ENCODE peak calls at places on chromosomes 11 and 22, in seven cellular contexts. A is HCT116, U is PC-3, M is GM23338, L is GM23248, S is MM.1S, X is neural progenitor cell. K is an unnamed sample.

GRCh38 chr11:63719987-63720386 is 38.7 kb downstream of the RTN3 start:
- DNase-seq in A (no peak), S (no peak), M (no peak), L (peak), U (no peak), X (no peak), K (no peak)

GRCh38 chr11:62075438-62075837 is 48.4 kb upstream of the INCENP start:
- DNase-seq in M (no peak), A (no peak), L (no peak), U (no peak), X (peak), S (no peak), K (no peak)

GRCh38 chr11:118947999-118948398 is 8.1 kb upstream of the UPK2 start:
- DNase-seq in S (no peak), X (no peak), L (no peak), A (no peak), U (peak), M (no peak), K (no peak)

GRCh38 chr11:82794490-82794889 is 60.8 kb upstream of the FAM181B start:
- DNase-seq in A (no peak), M (no peak), U (peak), S (no peak), L (no peak), X (no peak), K (no peak)

GRCh38 chr11:134118016-134118415 is 49.1 kb downstream of the JAM3 start:
- DNase-seq in M (no peak), L (peak), A (no peak), U (no peak), X (no peak), S (no peak), K (no peak)

GRCh38 chr11:81869337-81870065 is 864.2 kb downstream of the FAM181B start:
- DNase-seq in A (no peak), L (no peak), S (peak), X (no peak), M (no peak), U (no peak), K (peak)

GRCh38 chr22:30210235-30210831 is 36.2 kb downstream of the LIF start:
- DNase-seq in U (peak), S (no peak), M (no peak), X (peak), A (peak), L (no peak), K (no peak)

GRCh38 chr11:14643697-14644395 is at the start of gene PDE3B:
- DNase-seq in U (peak), A (peak), X (peak), S (peak), M (peak), L (peak), K (peak)

GRCh38 chr11:123510579-123510905 is 80.5 kb downstream of the GRAMD1B start:
- DNase-seq in M (no peak), S (no peak), X (no peak), L (no peak), A (no peak), U (no peak), K (no peak)

GRCh38 chr11:70661763-70662501 is 263.6 kb downstream of the CTTN start:
- DNase-seq in L (peak), M (peak), S (no peak), U (no peak), A (no peak), X (peak), K (no peak)

GRCh38 chr22:36227396-36227795 is 11.9 kb downstream of the APOL2 start:
- DNase-seq in S (no peak), X (no peak), L (no peak), U (no peak), A (no peak), M (no peak), K (no peak)

GRCh38 chr11:34274712-34275398 is 83.0 kb downstream of the ABTB2 start:
- DNase-seq in S (no peak), M (no peak), X (no peak), A (peak), U (peak), L (peak), K (no peak)

GRCh38 chr22:38632528-38632927 is 23.7 kb downstream of the FAM227A start:
- DNase-seq in U (no peak), A (no peak), M (no peak), X (no peak), L (no peak), S (no peak), K (no peak)

GRCh38 chr22:37982938-37983859 is 1.2 kb downstream of the SOX10 start:
- DNase-seq in M (peak), S (no peak), L (no peak), A (no peak), U (no peak), X (peak), K (no peak)

GRCh38 chr22:18156878-18157713 is 7.1 kb downstream of the USP18 start:
- DNase-seq in M (peak), L (peak), X (peak), A (peak), U (peak), S (peak), K (peak)

GRCh38 chr22:47124946-47125345 is 362.5 kb downstream of the TBC1D22A start:
- DNase-seq in X (no peak), A (no peak), M (peak), U (no peak), S (no peak), L (no peak), K (no peak)

GRCh38 chr11:86678823-86679222 is 6.4 kb upstream of the ME3 start:
- DNase-seq in S (no peak), U (no peak), X (peak), L (no peak), M (no peak), A (no peak), K (no peak)

GRCh38 chr11:79371152-79371551 is 69.7 kb downstream of the TENM4 start:
- DNase-seq in A (no peak), S (no peak), M (peak), L (no peak), X (no peak), U (no peak), K (no peak)

GRCh38 chr22:36351921-36352774 is 35.6 kb downstream of the MYH9 start:
- DNase-seq in X (no peak), M (no peak), U (peak), S (no peak), L (no peak), A (no peak), K (no peak)

GRCh38 chr11:120141144-120142071 is 3.5 kb upstream of the TRIM29 start:
- DNase-seq in X (no peak), M (no peak), U (no peak), A (no peak), L (no peak), S (no peak), K (no peak)

GRCh38 chr22:44391026-44391425 is 78.3 kb upstream of the SHISAL1 start:
- DNase-seq in M (no peak), X (no peak), L (no peak), S (no peak), A (no peak), U (no peak), K (no peak)

GRCh38 chr11:80118071-80118470 is 677.2 kb upstream of the TENM4 start:
- DNase-seq in A (no peak), X (peak), S (no peak), L (no peak), M (no peak), U (no peak), K (no peak)

GRCh38 chr11:65500262-65501004 is 1.6 kb downstream of the MALAT1 start:
- DNase-seq in S (peak), M (no peak), U (peak), L (peak), A (no peak), X (no peak), K (peak)

GRCh38 chr11:119108151-119108856 is 1.2 kb downstream of the C2CD2L start:
- DNase-seq in A (no peak), U (peak), M (peak), S (peak), X (peak), L (peak), K (peak)

GRCh38 chr11:66883021-66883968 is 26.4 kb downstream of the LRFN4 start:
- DNase-seq in L (peak), M (peak), X (peak), U (peak), S (peak), A (peak), K (peak)

GRCh38 chr11:66881927-66882452 is 25.1 kb downstream of the LRFN4 start:
- DNase-seq in M (no peak), L (no peak), U (no peak), S (no peak), X (no peak), A (no peak), K (no peak)

GRCh38 chr11:66880484-66881211 is 23.8 kb downstream of the LRFN4 start:
- DNase-seq in S (peak), U (peak), A (no peak), X (no peak), M (peak), L (no peak), K (peak)

GRCh38 chr11:66881436-66881835 is 24.6 kb downstream of the LRFN4 start:
- DNase-seq in M (no peak), S (no peak), L (no peak), U (no peak), A (no peak), X (no peak), K (no peak)

GRCh38 chr11:66882540-66882939 is 25.7 kb downstream of the LRFN4 start:
- DNase-seq in L (no peak), A (no peak), U (no peak), M (no peak), X (no peak), S (no peak), K (no peak)
- TF ChIP-seq EZH2phosphoT487 in L (no peak), A (no peak), U (no peak), M (no peak), X (no peak), S (no peak), K (no peak)

GRCh38 chr22:32327066-32327465 is 30.6 kb upstream of the RFPL3 start:
- DNase-seq in X (no peak), A (no peak), L (peak), U (peak), S (no peak), M (no peak), K (no peak)

GRCh38 chr22:32325416-32325801 is 32.3 kb upstream of the RFPL3 start:
- DNase-seq in A (no peak), U (no peak), X (no peak), S (no peak), M (peak), L (no peak), K (no peak)

GRCh38 chr22:32326647-32327046 is 31.0 kb upstream of the RFPL3 start:
- DNase-seq in A (no peak), M (no peak), U (no peak), L (no peak), S (no peak), X (no peak), K (no peak)

GRCh38 chr22:32324505-32325415 is 32.9 kb upstream of the RFPL3 start:
- DNase-seq in X (no peak), U (no peak), A (no peak), L (no peak), S (no peak), M (no peak), K (no peak)

DNA sequence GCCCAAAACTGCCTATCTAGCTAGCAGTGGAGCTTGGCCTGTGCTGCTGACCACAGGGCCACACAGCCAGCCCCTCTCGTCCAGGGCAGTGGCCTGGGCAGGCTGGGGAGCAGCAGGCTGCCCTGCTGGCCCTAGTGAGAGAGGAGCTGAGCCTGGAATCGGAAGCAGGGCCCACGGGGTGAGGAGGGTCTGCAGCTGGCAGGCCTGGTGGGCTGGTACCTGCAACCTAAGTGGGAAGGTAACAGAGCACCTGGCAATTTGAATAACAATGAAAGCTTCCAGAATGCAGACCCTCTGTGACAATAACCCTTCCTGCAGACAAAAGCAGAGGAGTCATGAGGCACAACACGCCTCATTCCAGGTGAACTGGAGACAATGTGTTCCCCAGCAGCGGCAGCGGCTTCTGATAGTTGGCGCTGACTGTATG is 31.8 kb upstream of the RFPL3 start:
- DNase-seq in S (no peak), U (no peak), A (no peak), L (no peak), X (no peak), M (peak), K (no peak)
- H3K4me2 ChIP-seq in S (no peak), U (no peak), A (no peak), L (no peak), X (no peak), M (peak), K (no peak)

GRCh38 chr11:46304605-46305004 is 27.1 kb downstream of the CREB3L1 start:
- DNase-seq in X (no peak), L (no peak), S (no peak), U (no peak), A (no peak), M (no peak), K (no peak)

GRCh38 chr11:46307369-46307768 is 29.9 kb downstream of the CREB3L1 start:
- DNase-seq in A (no peak), L (no peak), X (no peak), M (no peak), S (no peak), U (no peak), K (no peak)

GRCh38 chr11:46302866-46303265 is 25.4 kb downstream of the CREB3L1 start:
- DNase-seq in L (no peak), X (no peak), S (peak), U (no peak), M (no peak), A (no peak), K (peak)

GRCh38 chr11:46306296-46306853 is 28.9 kb downstream of the CREB3L1 start:
- DNase-seq in S (no peak), X (no peak), U (no peak), M (peak), L (peak), A (no peak), K (no peak)

DNA sequence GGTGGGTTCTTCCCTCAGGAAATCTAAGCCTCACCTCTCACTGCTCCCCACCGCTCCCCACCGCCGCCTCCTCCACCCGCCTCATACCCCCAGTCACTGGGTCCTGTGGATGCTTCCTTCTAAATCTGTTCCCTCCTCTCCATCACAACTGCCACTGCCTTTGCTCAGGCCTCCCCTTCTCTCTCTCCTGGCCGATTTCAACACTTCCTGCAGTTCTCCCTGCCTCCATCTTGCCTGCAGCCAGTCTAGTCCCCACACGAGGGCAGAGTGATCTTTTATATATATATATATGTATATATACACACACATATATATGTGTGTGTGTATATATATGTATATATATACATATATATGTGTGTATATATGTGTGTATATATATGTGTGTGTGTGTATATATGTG is 27.8 kb downstream of the CREB3L1 start:
- DNase-seq in L (peak), M (no peak), A (no peak), X (no peak), S (no peak), U (no peak), K (peak)
- TF ChIP-seq EZH2phosphoT487 in L (no peak), M (no peak), A (no peak), X (no peak), S (no peak), U (no peak), K (no peak)

GRCh38 chr11:9754041-9754471 is 90.2 kb downstream of the SWAP70 start:
- DNase-seq in L (peak), M (no peak), S (no peak), U (no peak), A (no peak), X (no peak), K (peak)

GRCh38 chr11:9757809-9758675 is 94.2 kb downstream of the SWAP70 start:
- DNase-seq in M (peak), A (peak), S (peak), X (peak), L (peak), U (peak), K (peak)

GRCh38 chr11:9756461-9756860 is 92.6 kb downstream of the SWAP70 start:
- DNase-seq in M (no peak), L (no peak), S (no peak), U (peak), A (no peak), X (no peak), K (peak)

GRCh38 chr11:9756878-9757277 is 93.0 kb downstream of the SWAP70 start:
- DNase-seq in L (no peak), S (no peak), U (no peak), A (no peak), X (no peak), M (no peak), K (no peak)

DNA sequence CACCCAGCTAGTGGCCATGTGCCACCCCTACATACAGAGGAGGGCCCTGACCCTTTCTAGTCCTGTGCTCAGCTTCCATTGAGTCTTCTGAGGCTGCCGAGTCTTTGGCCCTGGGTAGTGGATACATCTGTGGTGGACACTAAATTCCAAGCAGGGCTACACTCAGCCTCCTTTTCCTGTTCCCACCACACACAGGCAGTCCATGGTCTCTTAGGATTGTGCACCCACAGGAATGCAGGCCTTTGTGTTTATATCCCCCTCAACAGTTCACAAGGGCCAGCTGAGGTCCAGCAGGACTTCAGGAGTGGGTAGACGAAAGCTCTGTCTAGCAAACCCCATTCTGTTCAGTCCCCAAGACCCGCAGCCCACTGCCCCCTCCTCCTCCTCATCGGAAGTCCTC is 91.7 kb downstream of the SWAP70 start:
- DNase-seq in X (no peak), M (no peak), L (peak), A (no peak), S (no peak), U (no peak), K (no peak)
- H3K4me2 ChIP-seq in X (no peak), M (no peak), L (no peak), A (no peak), S (no peak), U (no peak), K (peak)

DNA sequence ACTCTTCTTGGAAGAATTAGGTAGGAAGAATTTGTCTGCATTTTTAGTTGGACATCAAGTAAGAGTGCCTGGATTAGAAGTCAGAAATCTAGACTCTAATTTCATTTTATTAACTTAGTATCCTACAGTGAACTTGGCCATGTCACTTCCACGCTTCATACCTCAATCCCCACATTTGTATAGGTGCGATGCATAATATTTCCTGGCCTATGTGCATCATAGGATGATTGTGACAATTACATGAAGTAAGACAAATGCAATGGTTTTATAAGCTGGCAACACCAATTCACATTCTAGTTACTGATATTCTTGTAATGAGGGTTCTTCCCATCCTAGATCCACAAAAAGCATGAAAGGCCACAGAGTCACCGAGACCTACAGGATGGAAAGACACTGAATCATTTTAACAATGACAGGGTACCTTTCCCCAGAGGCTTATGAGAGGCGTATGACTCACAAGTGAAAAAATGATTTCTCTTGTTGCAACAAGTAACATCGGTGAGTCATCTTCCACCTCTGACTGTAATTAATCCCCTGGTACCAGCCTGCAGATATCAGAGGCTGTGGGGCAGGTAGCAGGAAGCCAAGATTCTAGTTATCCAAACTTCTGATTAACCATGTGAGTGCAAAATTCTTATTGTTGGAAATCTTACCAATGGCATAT is 56.0 kb upstream of the OR5AK2 start:
- DNase-seq in A (peak), M (no peak), X (no peak), L (peak), S (no peak), U (peak), K (no peak)
- TF ChIP-seq EZH2phosphoT487 in A (no peak), M (no peak), X (no peak), L (no peak), S (no peak), U (no peak), K (no peak)

GRCh38 chr11:111976119-111976518 is 39.0 kb downstream of the DIXDC1 start:
- DNase-seq in A (no peak), L (no peak), X (no peak), U (no peak), M (peak), S (no peak), K (no peak)

GRCh38 chr11:111977141-111978027 is 40.2 kb downstream of the DIXDC1 start:
- DNase-seq in M (peak), U (peak), X (peak), S (no peak), L (peak), A (no peak), K (no peak)

GRCh38 chr11:111975076-111975806 is 38.1 kb downstream of the DIXDC1 start:
- DNase-seq in A (no peak), U (peak), X (no peak), M (no peak), S (no peak), L (peak), K (no peak)

GRCh38 chr11:111978028-111978771 is 41.1 kb downstream of the DIXDC1 start:
- DNase-seq in A (no peak), U (peak), S (no peak), M (peak), L (peak), X (peak), K (no peak)

GRCh38 chr11:111976614-111977140 is 39.5 kb downstream of the DIXDC1 start:
- DNase-seq in X (no peak), A (no peak), S (no peak), U (peak), M (peak), L (peak), K (no peak)
- H3K4me2 ChIP-seq in X (peak), A (no peak), S (no peak), U (peak), M (peak), L (peak), K (no peak)

DNA sequence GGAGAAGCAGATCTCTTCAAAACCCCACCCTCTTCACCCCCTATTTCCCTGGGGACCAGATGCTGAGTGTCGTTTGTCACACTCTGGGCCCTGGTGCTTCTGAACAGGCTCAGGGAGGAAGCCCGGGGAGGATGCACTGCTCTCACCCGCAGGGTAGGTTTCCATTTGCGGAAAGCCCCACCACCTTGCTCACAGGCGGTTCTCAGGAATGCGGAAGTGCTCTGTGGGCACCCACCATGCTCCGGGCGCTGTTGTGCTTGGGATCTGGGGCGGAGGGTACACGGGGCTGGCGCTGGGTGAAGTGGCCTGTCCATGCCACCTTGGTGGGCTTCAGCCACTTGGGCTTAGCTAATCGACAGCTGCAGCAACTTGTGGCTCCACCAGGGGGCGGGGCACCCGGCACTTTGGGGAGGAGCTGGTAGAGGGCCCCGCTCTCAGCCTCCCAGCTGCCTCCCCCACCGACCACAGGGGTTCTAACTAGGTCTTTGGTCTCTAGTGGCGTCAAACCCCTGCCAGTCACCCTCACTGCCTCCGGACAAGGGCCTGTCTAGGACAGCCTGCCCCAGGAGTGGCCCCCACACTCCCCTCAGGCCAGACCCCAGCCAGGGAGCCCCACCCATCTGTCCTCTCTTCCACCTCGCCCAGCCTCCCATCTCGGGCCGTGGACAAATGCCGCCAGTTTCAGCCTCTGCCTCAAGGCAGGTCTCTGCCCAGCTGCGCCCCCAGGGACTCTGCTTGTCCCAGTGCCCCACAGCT is 7.4 kb downstream of the NDUFV1 start:
- DNase-seq in A (peak), U (peak), M (peak), S (peak), L (peak), X (peak), K (peak)
- TF ChIP-seq EZH2phosphoT487 in A (no peak), U (no peak), M (no peak), S (no peak), L (no peak), X (no peak), K (no peak)

K was measured in OCI-LY7.